ENCODE peak calls at places on chromosomes 12 and 14, in ten cellular contexts. V, O, P, X, B, K, G, C, I and E are unnamed samples.

GRCh38 chr14:74134484-74134883 is 49.7 kb downstream of the LIN52 start:
- DNase-seq in B (no peak), O (no peak), G (peak), P (no peak), X (no peak), I (no peak), K (no peak), C (no peak), V (no peak), E (no peak)

GRCh38 chr14:73610692-73611091 is 1.6 kb upstream of the ACOT6 start:
- DNase-seq in V (no peak), I (no peak), C (no peak), X (no peak), P (no peak), K (no peak), O (no peak), G (no peak), B (no peak), E (no peak)

GRCh38 chr14:61642246-61642982 is 52.9 kb upstream of the HIF1A start:
- DNase-seq in G (no peak), B (no peak), K (no peak), O (no peak), P (peak), C (peak), I (no peak), X (no peak), V (no peak), E (no peak)

GRCh38 chr12:105083551-105084105 is 630 bp downstream of the ALDH1L2 start:
- DNase-seq in V (peak), K (peak), C (peak), O (peak), I (peak), B (peak), G (peak), P (peak), X (peak), E (no peak)

GRCh38 chr12:3252416-3252815 is 175.2 kb downstream of the TSPAN9 start:
- DNase-seq in P (peak), K (peak), C (peak), G (no peak), X (peak), V (no peak), O (peak), I (no peak), B (peak), E (no peak)

GRCh38 chr12:88600272-88600671 is 20.0 kb upstream of the KITLG start:
- DNase-seq in P (peak), G (no peak), X (no peak), I (no peak), O (no peak), K (no peak), V (no peak), C (peak), B (no peak), E (no peak)

GRCh38 chr12:130870442-130871285 is 1.2 kb upstream of the RAN start:
- DNase-seq in G (peak), C (peak), X (peak), I (peak), V (no peak), P (peak), B (peak), O (peak), K (peak), E (no peak)

GRCh38 chr12:16612647-16613046 is 6.7 kb upstream of the LMO3 start:
- DNase-seq in X (no peak), O (no peak), K (no peak), I (no peak), G (no peak), P (peak), B (no peak), C (no peak), V (no peak), E (no peak)

GRCh38 chr12:114240288-114240687 is 165.7 kb downstream of the TBX5 start:
- DNase-seq in V (no peak), K (no peak), X (no peak), P (no peak), O (no peak), I (no peak), B (no peak), G (no peak), C (no peak), E (no peak)

GRCh38 chr12:113305281-113305856 is 29.5 kb downstream of the SLC8B1 start:
- DNase-seq in G (no peak), K (no peak), C (no peak), X (no peak), B (no peak), I (no peak), P (no peak), O (no peak), V (no peak), E (no peak)

GRCh38 chr12:48601013-48601756 is 31.3 kb upstream of the LALBA start:
- DNase-seq in K (no peak), O (no peak), I (peak), B (no peak), C (peak), V (no peak), P (peak), X (no peak), G (peak), E (no peak)

GRCh38 chr12:121812921-121813896 is 9.4 kb downstream of the SETD1B start:
- DNase-seq in G (no peak), O (no peak), I (no peak), P (peak), C (no peak), K (peak), X (no peak), B (peak), V (no peak), E (no peak)

GRCh38 chr12:57072661-57073060 is 5.9 kb downstream of the NEMP1 start:
- DNase-seq in K (no peak), I (no peak), P (peak), G (no peak), O (no peak), C (peak), B (no peak), X (no peak), V (no peak), E (no peak)

GRCh38 chr14:55419663-55420062 is 8.0 kb upstream of the ATG14 start:
- DNase-seq in V (no peak), O (no peak), X (no peak), I (no peak), C (no peak), B (no peak), P (no peak), G (no peak), K (no peak), E (no peak)

GRCh38 chr14:76926521-76927251 is 100.5 kb downstream of the LRRC74A start:
- DNase-seq in P (peak), I (no peak), X (peak), V (no peak), B (peak), G (peak), C (no peak), K (peak), O (no peak), E (no peak)

GRCh38 chr12:12973019-12973418 is 21.0 kb upstream of the GPRC5D start:
- DNase-seq in B (no peak), V (no peak), C (no peak), O (no peak), G (no peak), X (no peak), I (no peak), P (no peak), K (no peak), E (no peak)

GRCh38 chr14:54708982-54709381 is 142.1 kb downstream of the SAMD4A start:
- DNase-seq in C (no peak), X (no peak), K (no peak), G (no peak), V (no peak), O (no peak), B (no peak), I (no peak), P (no peak), E (no peak)

GRCh38 chr14:52089208-52089607 is 20.3 kb upstream of the NID2 start:
- DNase-seq in I (no peak), C (no peak), V (no peak), B (no peak), X (no peak), K (no peak), G (no peak), P (peak), O (no peak), E (no peak)

GRCh38 chr12:57740656-57741412 is 2.3 kb upstream of the AGAP2 start:
- DNase-seq in X (no peak), I (peak), P (no peak), V (no peak), O (no peak), C (no peak), K (no peak), B (no peak), G (peak), E (no peak)

GRCh38 chr14:91912035-91912434 is 35.5 kb downstream of the FBLN5 start:
- DNase-seq in B (no peak), G (no peak), K (no peak), C (no peak), O (no peak), I (no peak), V (no peak), X (no peak), P (no peak), E (no peak)

GRCh38 chr14:67237591-67237990 is 3.6 kb upstream of the PALS1 start:
- DNase-seq in I (no peak), G (no peak), C (no peak), X (no peak), P (no peak), V (no peak), B (no peak), O (no peak), K (no peak), E (no peak)

GRCh38 chr12:46089414-46090162 is 99.2 kb upstream of the SCAF11 start:
- DNase-seq in X (no peak), B (no peak), G (no peak), I (no peak), O (no peak), P (peak), V (no peak), C (no peak), K (no peak), E (no peak)

GRCh38 chr12:57765003-57765697 is 1.7 kb downstream of the CYP27B1 start:
- DNase-seq in B (peak), P (no peak), O (no peak), K (peak), G (peak), I (peak), X (no peak), C (no peak), V (no peak), E (no peak)

GRCh38 chr12:52870361-52871290 is 21.8 kb upstream of the KRT78 start:
- DNase-seq in P (no peak), I (peak), V (no peak), K (peak), G (peak), X (peak), O (no peak), B (no peak), C (no peak), E (no peak)

GRCh38 chr12:106840217-106840616 is 65.7 kb downstream of the RIC8B start:
- DNase-seq in P (peak), O (no peak), C (peak), B (no peak), G (no peak), X (no peak), V (no peak), K (peak), I (no peak), E (no peak)

GRCh38 chr12:5442251-5443006 is 10.5 kb downstream of the NTF3 start:
- DNase-seq in V (no peak), G (peak), K (peak), O (no peak), X (no peak), P (peak), I (no peak), C (peak), B (no peak), E (no peak)

GRCh38 chr12:47946413-47947107 is 16.8 kb upstream of the TMEM106C start:
- DNase-seq in B (no peak), V (no peak), G (no peak), O (no peak), I (no peak), P (peak), X (no peak), C (peak), K (no peak), E (no peak)

GRCh38 chr14:71574976-71575375 is 357.3 kb upstream of the RGS6 start:
- DNase-seq in G (no peak), B (no peak), C (peak), K (no peak), X (no peak), O (no peak), P (peak), I (no peak), V (no peak), E (no peak)

GRCh38 chr12:132579747-132580146 is 30.6 kb downstream of the LRCOL1 start:
- DNase-seq in B (no peak), G (no peak), K (no peak), X (no peak), O (peak), C (no peak), V (no peak), I (no peak), P (no peak), E (no peak)

GRCh38 chr12:12835378-12836145 is 22.4 kb downstream of the DDX47 start:
- DNase-seq in G (no peak), K (no peak), X (no peak), P (no peak), C (peak), O (no peak), B (no peak), V (no peak), I (no peak), E (no peak)

GRCh38 chr14:91061309-91061887 is 957 bp upstream of the RPS6KA5 start:
- DNase-seq in I (no peak), B (no peak), G (no peak), C (no peak), V (no peak), P (no peak), X (no peak), K (no peak), O (no peak), E (no peak)

GRCh38 chr14:80933282-80933681 is 8.3 kb downstream of the CEP128 start:
- DNase-seq in V (no peak), G (no peak), K (no peak), C (no peak), O (no peak), B (no peak), X (no peak), I (no peak), P (no peak), E (no peak)

GRCh38 chr12:1281683-1282366 is 290.8 kb downstream of the ERC1 start:
- DNase-seq in K (no peak), O (no peak), X (no peak), V (no peak), P (peak), B (no peak), I (no peak), C (peak), G (no peak), E (no peak)

GRCh38 chr12:108568653-108569154 is 6.3 kb downstream of the ISCU start:
- DNase-seq in O (peak), C (no peak), V (no peak), G (peak), I (no peak), K (no peak), B (peak), P (no peak), X (no peak), E (no peak)

GRCh38 chr12:98893601-98894411 is 248.7 kb downstream of the APAF1 start:
- DNase-seq in C (no peak), B (no peak), P (no peak), I (no peak), V (no peak), O (no peak), X (no peak), G (no peak), K (no peak), E (no peak)

GRCh38 chr12:57839996-57840395 is 6.5 kb downstream of the CTDSP2 start:
- DNase-seq in B (no peak), P (no peak), I (no peak), O (no peak), X (no peak), G (no peak), C (no peak), V (no peak), K (peak), E (no peak)

GRCh38 chr12:48336564-48336963 is 14.2 kb downstream of the ZNF641 start:
- DNase-seq in X (no peak), V (no peak), O (no peak), I (peak), P (no peak), G (peak), K (no peak), C (no peak), B (no peak), E (no peak)

GRCh38 chr14:99524804-99525698 is 43.8 kb downstream of the CCNK start:
- DNase-seq in O (no peak), K (no peak), B (no peak), I (no peak), C (peak), G (no peak), V (no peak), P (peak), X (no peak), E (peak)
- TF ChIP-seq CTCF in O (peak), K (no peak), B (no peak), I (peak), C (no peak), G (no peak), V (peak), P (peak), X (no peak), E (peak)

GRCh38 chr12:110741371-110741770 is 1.3 kb downstream of the PPP1CC start:
- DNase-seq in P (no peak), B (no peak), O (no peak), V (no peak), K (no peak), C (no peak), I (no peak), X (no peak), G (peak), E (no peak)

GRCh38 chr12:110741795-110742717 is 635 bp downstream of the PPP1CC start:
- DNase-seq in P (no peak), B (no peak), O (no peak), X (peak), G (peak), C (no peak), I (no peak), V (peak), K (peak), E (no peak)

GRCh38 chr12:110743571-110744093 is 941 bp upstream of the PPP1CC start:
- DNase-seq in C (no peak), G (no peak), K (no peak), O (no peak), X (peak), V (no peak), I (peak), P (no peak), B (peak), E (no peak)

GRCh38 chr12:110744176-110744575 is 1.5 kb upstream of the PPP1CC start:
- DNase-seq in O (no peak), V (no peak), C (peak), B (no peak), X (peak), I (no peak), K (peak), P (peak), G (no peak), E (no peak)

GRCh38 chr12:110742718-110743570 is at the start of gene PPP1CC:
- DNase-seq in P (peak), B (peak), X (peak), O (peak), K (peak), I (peak), C (peak), G (peak), V (peak), E (peak)
- TF ChIP-seq CTCF in P (no peak), B (no peak), X (no peak), O (no peak), K (no peak), I (no peak), C (no peak), G (no peak), V (peak), E (no peak)

GRCh38 chr12:126488786-126489185 is 1423.6 kb downstream of the AACS start:
- DNase-seq in O (no peak), X (no peak), B (no peak), K (no peak), V (no peak), C (no peak), I (no peak), G (no peak), P (no peak), E (no peak)
- TF ChIP-seq CTCF in O (no peak), X (no peak), B (no peak), K (no peak), V (no peak), C (no peak), I (no peak), G (no peak), P (no peak), E (no peak)

GRCh38 chr14:101737414-101738367 is 23.8 kb upstream of the PPP2R5C start:
- DNase-seq in V (peak), X (no peak), G (peak), O (peak), B (no peak), C (no peak), P (no peak), I (no peak), K (no peak), E (no peak)
- TF ChIP-seq CTCF in V (no peak), X (no peak), G (peak), O (no peak), B (no peak), C (no peak), P (no peak), I (no peak), K (no peak), E (no peak)

GRCh38 chr12:50127546-50127945 is 15.5 kb downstream of the COX14 start:
- DNase-seq in C (no peak), K (no peak), O (no peak), G (no peak), B (no peak), I (no peak), P (no peak), V (no peak), X (no peak), E (no peak)

GRCh38 chr12:50129297-50129696 is 17.3 kb downstream of the COX14 start:
- DNase-seq in X (no peak), C (no peak), P (no peak), K (no peak), B (no peak), G (no peak), O (no peak), I (no peak), V (no peak), E (no peak)

GRCh38 chr12:50132505-50133135 is 20.6 kb downstream of the COX14 start:
- DNase-seq in I (no peak), K (no peak), O (no peak), G (peak), V (no peak), C (no peak), P (peak), X (no peak), B (no peak), E (no peak)
- TF ChIP-seq CTCF in I (peak), K (peak), O (no peak), G (peak), V (peak), C (no peak), P (peak), X (peak), B (peak), E (peak)

DNA sequence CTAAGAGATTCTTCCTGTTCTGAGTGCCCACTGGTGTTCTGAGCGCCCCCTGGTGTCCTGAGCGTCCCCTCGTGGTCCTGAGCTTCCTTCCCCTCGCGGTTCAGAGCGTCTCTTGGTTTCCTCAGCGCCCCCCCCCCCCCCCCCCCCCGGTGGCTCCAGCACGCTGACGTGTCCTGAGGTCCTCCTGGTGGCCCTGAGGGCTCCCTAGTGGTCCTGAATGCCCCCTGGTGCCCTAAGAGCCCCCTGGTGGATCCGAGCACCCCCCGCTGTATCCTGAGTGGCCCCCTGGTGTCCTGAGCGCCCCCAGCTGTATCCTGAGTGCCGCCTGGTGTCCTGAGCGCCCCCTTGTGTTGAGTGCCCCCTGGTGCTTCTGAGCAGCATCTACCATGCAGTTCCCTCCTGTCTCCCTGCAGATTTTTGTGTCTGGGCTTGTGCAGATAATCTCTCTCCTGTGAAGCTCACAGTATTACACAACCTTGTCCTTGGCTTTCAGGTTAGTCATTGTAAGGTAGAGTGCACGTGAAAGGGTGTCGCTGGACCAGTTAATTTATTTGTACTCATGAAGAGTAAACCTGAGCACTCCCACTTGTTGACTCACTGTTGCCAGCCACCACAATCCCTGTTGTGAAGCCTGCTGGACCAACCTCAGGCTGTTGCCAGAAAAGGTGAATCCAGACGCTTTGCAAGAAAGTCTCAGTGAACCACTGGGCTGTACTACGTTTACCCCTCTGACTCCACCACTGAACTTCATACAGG is 1168.4 kb downstream of the TMEM121 start:
- DNase-seq in X (no peak), G (peak), O (no peak), C (no peak), I (no peak), V (no peak), B (no peak), K (no peak), P (no peak), E (no peak)
- TF ChIP-seq CTCF in X (no peak), G (peak), O (no peak), C (no peak), I (no peak), V (no peak), B (no peak), K (no peak), P (no peak), E (peak)